ENCODE peak calls at places on chromosomes 1 and 21, in six cellular contexts. A is small intestine; H is IMR-90; U is adipocyte; Z is thoracic aorta; P is CD8-positive, alpha-beta memory T cell. L is an unnamed sample. For H3K4me1, the result is how much of the 10 kb centered on the place peaks cover.

GRCh38 chr1:198333744-198334143 is 176.9 kb downstream of the NEK7 start:
- DNase-seq in A (no peak), H (peak), P (no peak), Z (no peak), U (peak), L (no peak)

GRCh38 chr1:177975588-177976495 is 6.0 kb upstream of the SEC16B start:
- DNase-seq in H (peak), P (no peak), A (no peak), U (peak), Z (no peak), L (no peak)

GRCh38 chr1:172040466-172040865 is 199.2 kb downstream of the DNM3 start:
- DNase-seq in Z (no peak), A (no peak), H (peak), U (peak), P (no peak), L (no peak)

GRCh38 chr1:172863031-172863430 is 187.7 kb downstream of the TNFSF18 start:
- DNase-seq in Z (no peak), P (no peak), H (peak), A (no peak), U (no peak), L (no peak)

GRCh38 chr21:15627823-15628222 is 102.0 kb upstream of the USP25 start:
- DNase-seq in Z (no peak), H (no peak), A (no peak), P (no peak), U (no peak), L (no peak)

GRCh38 chr21:19547951-19548635 is 1144.5 kb upstream of the TMPRSS15 start:
- DNase-seq in A (no peak), U (no peak), Z (no peak), H (no peak), P (no peak), L (no peak)

GRCh38 chr1:182433580-182433979 is 16.4 kb upstream of the RGSL1 start:
- DNase-seq in U (no peak), H (no peak), P (no peak), Z (no peak), A (no peak), L (no peak)

GRCh38 chr1:15345711-15346355 is 63.9 kb upstream of the EFHD2 start:
- DNase-seq in Z (no peak), H (no peak), A (peak), U (no peak), P (peak), L (no peak)

GRCh38 chr21:27590271-27590670 is 623.4 kb upstream of the ADAMTS5 start:
- DNase-seq in U (no peak), Z (no peak), A (no peak), H (no peak), P (no peak), L (no peak)

GRCh38 chr1:169361281-169361680 is 6.3 kb downstream of the NME7 start:
- DNase-seq in H (peak), P (no peak), U (no peak), A (no peak), Z (no peak), L (no peak)

GRCh38 chr1:223346311-223346710 is 17.7 kb downstream of the SUSD4 start:
- DNase-seq in Z (no peak), U (no peak), A (no peak), H (no peak), P (no peak), L (no peak)

GRCh38 chr1:185559684-185560310 is 174.4 kb upstream of the HMCN1 start:
- DNase-seq in P (peak), Z (no peak), A (peak), U (peak), H (peak), L (no peak)

GRCh38 chr1:90746857-90747256 is 29.8 kb upstream of the BARHL2 start:
- DNase-seq in A (no peak), H (no peak), U (no peak), Z (no peak), P (no peak), L (no peak)
- H3K4me3 ChIP-seq in A (no peak), H (no peak), U (no peak), Z (no peak), P (no peak), L (no peak)

DNA sequence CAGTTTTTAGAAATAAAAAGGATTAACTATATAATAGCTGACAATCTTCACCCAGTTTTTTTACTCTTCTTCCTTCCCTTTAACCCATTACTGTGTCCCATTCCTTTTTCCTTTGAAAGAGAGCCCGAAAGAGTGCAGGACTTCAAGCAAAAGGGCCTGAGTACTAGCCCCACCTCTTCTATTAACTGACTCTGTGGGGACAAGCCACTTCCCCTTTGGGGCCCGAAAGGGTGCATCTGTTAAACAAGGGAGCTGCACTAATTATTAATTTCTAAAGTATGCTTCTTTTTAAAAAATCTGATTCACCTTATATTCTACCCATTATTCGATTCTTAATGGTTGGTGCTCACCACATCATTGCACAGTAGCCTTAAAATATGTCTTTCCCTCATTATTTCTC is 3.3 kb downstream of the USP24 start:
- DNase-seq in A (peak), H (no peak), P (no peak), Z (no peak), U (no peak), L (no peak)
- H3K4me1 ChIP-seq in A (under half), H (under half), P (half or more), Z (half or more), U (half or more), L (half or more)

DNA sequence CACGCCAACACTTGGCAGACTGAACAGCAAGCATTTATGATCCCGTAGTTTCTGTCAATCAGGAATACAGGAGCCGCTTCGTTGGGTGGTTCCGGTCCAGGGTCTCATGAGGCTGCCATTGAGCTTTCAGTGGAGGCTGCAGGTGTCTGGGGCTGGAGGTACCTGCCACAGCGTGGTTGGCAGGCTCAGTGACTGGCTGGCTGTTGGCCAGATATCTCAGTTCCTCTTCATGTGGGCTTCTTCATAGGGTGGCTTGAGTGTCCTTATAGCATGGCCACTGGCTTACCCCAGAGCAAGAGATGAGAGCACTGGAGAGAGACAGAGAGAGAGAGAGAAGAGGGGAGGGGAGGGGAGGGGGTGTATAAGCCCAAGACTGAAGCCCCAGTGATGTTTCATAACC is 29.3 kb downstream of the PIK3CD start:
- DNase-seq in A (no peak), H (no peak), P (no peak), Z (no peak), U (no peak), L (no peak)
- H3K4me3 ChIP-seq in A (no peak), H (no peak), P (no peak), Z (no peak), U (no peak), L (no peak)

GRCh38 chr1:219010720-219011119 is 163.0 kb upstream of the LYPLAL1 start:
- DNase-seq in H (no peak), A (no peak), P (no peak), U (no peak), Z (no peak), L (no peak)
- H3K4me1 ChIP-seq in H (under half), A (under half), P (under half), U (under half), Z (under half), L (under half)

GRCh38 chr21:32520885-32521735 is 64.2 kb downstream of the TCP10L start:
- DNase-seq in H (peak), A (no peak), P (no peak), Z (peak), U (peak), L (no peak)
- H3K4me3 ChIP-seq in H (no peak), A (no peak), P (no peak), Z (peak), U (peak), L (no peak)

GRCh38 chr1:162919043-162919442 is 58.1 kb upstream of the CCDC190 start:
- DNase-seq in H (no peak), A (no peak), U (no peak), Z (no peak), P (no peak), L (no peak)
- H3K4me1 ChIP-seq in H (under half), A (under half), U (under half), Z (under half), P (under half), L (under half)

GRCh38 chr1:98044766-98045165 is 123.9 kb upstream of the DPYD start:
- DNase-seq in Z (no peak), P (no peak), U (no peak), H (no peak), A (no peak), L (no peak)
- H3K4me3 ChIP-seq in Z (peak), P (no peak), U (peak), H (peak), A (no peak), L (no peak)

DNA sequence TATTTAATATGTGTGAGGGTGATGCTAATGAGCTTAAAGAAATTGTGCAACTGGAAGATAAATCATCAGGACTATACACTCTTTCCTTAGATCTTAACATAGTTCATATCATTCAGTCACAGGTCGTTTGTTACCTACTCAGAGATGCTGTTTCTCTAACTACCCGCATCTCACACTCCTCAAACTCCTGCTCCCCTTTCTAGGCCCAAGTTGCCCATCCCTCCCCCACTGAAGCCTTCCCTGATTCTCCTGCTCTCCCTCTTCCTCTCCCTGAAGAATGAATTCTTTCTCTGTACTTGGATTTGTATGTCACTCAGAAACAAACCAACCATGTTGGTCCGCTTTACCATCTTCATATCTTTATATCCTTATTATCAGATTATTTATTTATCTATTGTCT is 9.1 kb downstream of the SH3GLB1 start:
- DNase-seq in U (no peak), Z (no peak), A (no peak), P (no peak), H (no peak), L (no peak)
- H3K4me1 ChIP-seq in U (half or more), Z (half or more), A (under half), P (under half), H (under half), L (half or more)

L was measured in vagina.